ENCODE peak calls at places on chromosomes 11 and 22, in six cellular contexts. Y is left ventricle myocardium inferior, K is A549, J is neural progenitor cell, R is GM23338, W is mammary epithelial cell. Q is an unnamed sample.
A peak's percentile ranks its signal among the peaks of the same experiment; 100 is the strongest.

GRCh38 chr22:35743466-35743865 is 25.8 kb downstream of the APOL5 start:
- DNase-seq in Y (no peak), K (no peak), J (no peak), R (peak; percentile 37), W (no peak), Q (no peak)

GRCh38 chr11:131852757-131853156 is 482.3 kb downstream of the NTM start:
- DNase-seq in Y (no peak), K (no peak), J (no peak), R (no peak), W (no peak), Q (no peak)

GRCh38 chr22:37431811-37432707 is 4.8 kb upstream of the ELFN2 start:
- DNase-seq in Y (no peak), K (peak; percentile 75), J (no peak), R (no peak), W (peak; percentile 99), Q (no peak)

GRCh38 chr11:46272816-46273427 is 4.5 kb upstream of the CREB3L1 start:
- DNase-seq in Y (peak; percentile 77), K (no peak), J (no peak), R (no peak), W (no peak), Q (peak; percentile 79)

GRCh38 chr11:30244255-30244654 is 13.4 kb downstream of the FSHB start:
- DNase-seq in Y (no peak), K (peak; percentile 4), J (no peak), R (no peak), W (peak; percentile 72), Q (no peak)

GRCh38 chr11:13721760-13722159 is 53.3 kb downstream of the FAR1 start:
- DNase-seq in Y (no peak), K (no peak), J (no peak), R (no peak), W (peak; percentile 31), Q (no peak)

GRCh38 chr22:17844150-17844549 is 69.9 kb upstream of the BID start:
- DNase-seq in Y (no peak), K (no peak), J (no peak), R (no peak), W (no peak), Q (peak; percentile 13)

GRCh38 chr11:124865181-124865901 is at the start of gene ROBO3:
- DNase-seq in Y (no peak), K (no peak), J (peak; percentile 48), R (peak; percentile 50), W (no peak), Q (peak; percentile 31)

GRCh38 chr11:69212121-69213110 is 56.7 kb downstream of the SMIM38 start:
- DNase-seq in Y (no peak), K (no peak), J (peak; percentile 34), R (peak; percentile 53), W (no peak), Q (no peak)

GRCh38 chr11:104826772-104827171 is 71.5 kb downstream of the CASP12 start:
- DNase-seq in Y (no peak), K (no peak), J (no peak), R (no peak), W (no peak), Q (no peak)

GRCh38 chr22:39920134-39920743 is 19.4 kb downstream of the GRAP2 start:
- DNase-seq in Y (no peak), K (no peak), J (no peak), R (no peak), W (no peak), Q (no peak)

GRCh38 chr22:27724706-27725105 is 76.8 kb downstream of the MN1 start:
- DNase-seq in Y (no peak), K (no peak), J (no peak), R (no peak), W (no peak), Q (no peak)

GRCh38 chr11:68854273-68854958 is 12.7 kb upstream of the CPT1A start:
- DNase-seq in Y (no peak), K (no peak), J (peak; percentile 36), R (peak; percentile 68), W (no peak), Q (no peak)

GRCh38 chr22:37193629-37194191 is 5.7 kb upstream of the C1QTNF6 start:
- DNase-seq in Y (no peak), K (no peak), J (no peak), R (no peak), W (peak; percentile 52), Q (no peak)

GRCh38 chr11:21654091-21654490 is 538.8 kb upstream of the ANO5 start:
- DNase-seq in Y (no peak), K (no peak), J (peak; percentile 11), R (no peak), W (no peak), Q (no peak)

DNA sequence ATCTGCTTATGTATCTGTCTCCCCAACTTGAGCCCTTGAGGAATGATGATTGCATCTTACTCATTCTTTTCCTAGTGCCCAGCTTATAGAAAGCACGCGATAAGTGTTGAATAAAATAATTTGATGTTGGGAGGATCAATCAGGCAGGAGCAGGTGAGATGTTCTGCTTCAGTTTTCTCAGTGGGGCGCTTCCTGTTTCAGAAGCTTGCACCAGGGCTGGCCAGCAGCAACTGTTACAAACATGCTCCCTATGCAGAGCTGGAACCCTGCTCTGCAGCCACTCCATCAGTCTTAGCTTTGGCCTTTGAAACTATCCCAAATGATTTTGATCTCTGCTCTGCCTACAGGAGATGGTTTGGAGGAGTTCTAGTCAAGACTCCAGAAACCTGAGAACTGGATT is 3.9 kb downstream of the ENDOD1 start:
- DNase-seq in Y (no peak), K (no peak), J (no peak), R (no peak), W (no peak), Q (no peak)
- H3K4me1 ChIP-seq in Y (peaks cover 73% of the 10 kb centered on the region), K (peaks cover 24% of the 10 kb centered on the region), J (peaks cover 10% of the 10 kb centered on the region), R (peaks cover 17% of the 10 kb centered on the region), W (peaks cover 42% of the 10 kb centered on the region), Q (peaks cover 5% of the 10 kb centered on the region)

GRCh38 chr11:133506023-133506422 is 26.3 kb downstream of the OPCML start:
- DNase-seq in Y (no peak), K (no peak), J (peak; percentile 48), R (no peak), W (no peak), Q (no peak)
- H3K27ac ChIP-seq in Y (no peak overlapping the region), K (no peak overlapping the region), J (no peak overlapping the region), R (no peak overlapping the region), W (no peak overlapping the region), Q (no peak overlapping the region)

DNA sequence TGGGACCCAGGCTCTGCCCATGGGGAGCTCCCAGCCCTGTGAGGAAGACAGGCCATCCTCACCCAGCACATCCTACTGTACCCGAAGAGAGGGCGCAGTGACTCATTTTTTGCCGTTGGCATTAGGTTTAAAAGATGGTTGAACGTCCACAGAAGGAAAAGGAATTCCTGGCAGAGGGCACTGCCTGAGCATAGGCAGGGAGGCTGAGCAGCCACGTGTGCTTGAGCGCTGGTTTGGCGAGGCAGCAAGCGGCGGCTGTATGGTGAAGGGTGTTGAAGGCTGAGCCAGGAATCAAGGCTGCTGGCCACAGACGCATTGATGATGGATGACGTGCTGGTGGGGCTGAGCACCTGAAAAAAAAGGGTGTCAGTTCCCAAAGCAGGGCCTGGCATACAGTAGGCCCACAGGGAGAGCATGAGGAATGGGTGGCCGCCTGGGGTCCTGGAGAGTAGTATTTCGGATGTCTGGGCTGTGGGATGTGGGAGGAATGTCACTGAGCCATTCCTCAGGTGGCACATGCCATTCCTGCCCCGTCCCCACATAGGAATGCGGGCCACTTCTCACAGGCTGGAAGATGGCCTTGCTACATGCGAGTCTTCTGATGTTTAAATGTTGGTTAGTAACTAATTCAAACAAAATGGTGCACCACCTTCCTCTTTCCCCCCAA is 112.5 kb downstream of the KIAA1671 start:
- DNase-seq in Y (no peak), K (no peak), J (no peak), R (no peak), W (peak; percentile 32), Q (no peak)
- H3K4me1 ChIP-seq in Y (peaks cover 21% of the 10 kb centered on the region), K (peaks cover 3% of the 10 kb centered on the region), J (peaks cover 14% of the 10 kb centered on the region), R (peaks cover 11% of the 10 kb centered on the region), W (peaks cover 17% of the 10 kb centered on the region), Q (no peaks in the 10 kb centered on the region)

DNA sequence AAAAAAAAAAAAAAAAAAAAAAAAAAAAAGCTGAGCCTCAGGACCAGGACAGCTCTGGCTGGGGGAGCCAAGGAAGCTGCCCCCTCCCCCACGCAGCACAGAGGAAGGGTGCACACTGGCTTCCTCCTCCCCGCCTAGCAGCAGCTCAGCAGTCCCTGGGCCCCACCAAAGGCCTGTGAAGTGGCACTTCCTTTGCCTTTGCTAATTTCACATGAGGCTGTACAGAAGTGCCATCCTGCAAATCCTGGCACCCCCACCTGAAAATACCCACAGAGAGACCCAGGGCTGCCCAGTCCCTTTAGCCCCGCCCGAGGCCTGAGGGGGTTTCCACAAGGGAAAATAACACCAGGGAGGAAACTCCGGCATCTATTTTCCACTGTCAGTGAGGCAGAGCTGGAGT is 3.9 kb downstream of the RHOG start:
- DNase-seq in Y (peak; percentile 60), K (no peak), J (no peak), R (no peak), W (no peak), Q (peak; percentile 62)
- H3K27ac ChIP-seq in Y (peak overlapping the region; percentile 67), K (no peak overlapping the region), J (no peak overlapping the region), R (no peak overlapping the region), W (no peak overlapping the region), Q (peak overlapping the region; percentile 59)

DNA sequence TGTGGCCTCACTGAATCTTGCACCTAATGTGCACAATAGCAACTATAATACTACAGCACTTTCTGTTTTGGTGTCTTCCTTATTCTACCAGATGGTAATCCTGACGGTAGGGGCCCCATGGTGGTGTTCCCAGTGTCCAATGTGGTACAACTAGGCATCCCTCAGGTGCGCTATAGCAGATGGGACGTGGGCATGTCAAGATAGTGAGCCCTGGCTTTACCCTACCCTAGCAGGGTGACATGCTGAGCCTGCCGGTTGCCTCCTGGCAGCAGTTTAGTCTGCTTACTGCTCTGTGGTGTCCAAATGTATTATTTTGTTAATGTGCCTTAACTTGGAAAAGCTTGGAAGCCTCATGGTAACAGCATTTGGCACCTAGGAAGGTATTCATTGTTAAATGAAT is 19.2 kb downstream of the ACO2 start:
- DNase-seq in Y (no peak), K (no peak), J (no peak), R (no peak), W (no peak), Q (no peak)
- H3K4me1 ChIP-seq in Y (peaks cover 100% of the 10 kb centered on the region), K (no peaks in the 10 kb centered on the region), J (peaks cover 30% of the 10 kb centered on the region), R (peaks cover 56% of the 10 kb centered on the region), W (no peaks in the 10 kb centered on the region), Q (peaks cover 9% of the 10 kb centered on the region)

Q was measured in right cardiac atrium.